ENCODE peak calls at places on chromosomes 3 and 15, in seven cellular contexts. B is HCT116, T is PC-9, O is hepatocyte, H is PC-3, Z is GM12878, J is H1. D is an unnamed sample.

GRCh38 chr3:177283983-177284382 is 86.7 kb upstream of the TBL1XR1 start:
- DNase-seq in Z (no peak), B (no peak), J (no peak), O (no peak), H (no peak), T (peak; percentile 54), D (no peak)

GRCh38 chr15:74525328-74525727 is 15.7 kb upstream of the ARID3B start:
- DNase-seq in Z (no peak), T (no peak), O (no peak), J (no peak), H (peak; percentile 16), B (no peak), D (no peak)

GRCh38 chr3:53796161-53796560 is 50.1 kb downstream of the CHDH start:
- DNase-seq in O (no peak), B (no peak), H (no peak), J (no peak), T (no peak), Z (no peak), D (no peak)

GRCh38 chr3:112605285-112605684 is 35.7 kb downstream of the CCDC80 start:
- DNase-seq in T (no peak), H (peak; percentile 35), J (no peak), O (no peak), B (no peak), Z (no peak), D (no peak)

GRCh38 chr3:64916937-64917336 is 229.1 kb upstream of the ADAMTS9 start:
- DNase-seq in J (no peak), T (no peak), O (no peak), B (no peak), Z (no peak), H (no peak), D (no peak)

GRCh38 chr15:34942363-34942762 is 27.2 kb downstream of the AQR start:
- DNase-seq in T (no peak), Z (no peak), H (no peak), J (no peak), B (no peak), O (no peak), D (no peak)

GRCh38 chr3:185155678-185156077 is 2.8 kb upstream of the C3orf70 start:
- DNase-seq in T (no peak), Z (no peak), B (no peak), O (no peak), J (no peak), H (no peak), D (no peak)

GRCh38 chr15:90362936-90363212 is 10.8 kb downstream of the ZNF774 start:
- DNase-seq in O (peak; percentile 48), Z (no peak), B (no peak), J (no peak), H (peak; percentile 61), T (peak; percentile 71), D (no peak)

GRCh38 chr3:124784686-124785382 is 54.6 kb downstream of the UMPS start:
- DNase-seq in B (no peak), O (no peak), H (no peak), J (no peak), T (no peak), Z (peak; percentile 90), D (no peak)

GRCh38 chr3:171904829-171905228 is 61.7 kb downstream of the TMEM212 start:
- DNase-seq in T (no peak), O (no peak), B (no peak), Z (no peak), J (no peak), H (no peak), D (no peak)

GRCh38 chr3:61702453-61702852 is 141.1 kb downstream of the PTPRG start:
- DNase-seq in O (no peak), J (no peak), B (no peak), H (no peak), Z (no peak), T (no peak), D (no peak)

GRCh38 chr3:47000198-47000815 is 20.8 kb downstream of the NBEAL2 start:
- DNase-seq in H (peak; percentile 67), O (no peak), B (no peak), T (no peak), J (no peak), Z (no peak), D (no peak)

GRCh38 chr3:76138921-76139320 is 353.6 kb upstream of the ZNF717 start:
- DNase-seq in J (no peak), B (no peak), Z (no peak), T (no peak), H (no peak), O (no peak), D (no peak)

GRCh38 chr15:70121656-70122297 is 24.1 kb upstream of the TLE3 start:
- DNase-seq in J (no peak), B (no peak), Z (no peak), H (peak; percentile 71), O (peak; percentile 75), T (no peak), D (no peak)

GRCh38 chr3:55416381-55416821 is 70.7 kb downstream of the WNT5A start:
- DNase-seq in Z (no peak), O (peak; percentile 62), T (peak; percentile 93), H (peak; percentile 94), B (no peak), J (no peak), D (no peak)

GRCh38 chr15:37028609-37029287 is 71.6 kb downstream of the MEIS2 start:
- DNase-seq in H (no peak), O (no peak), J (no peak), Z (no peak), T (no peak), B (no peak), D (peak; percentile 70)

GRCh38 chr3:147943265-147943945 is 534.2 kb downstream of the ZIC1 start:
- DNase-seq in J (no peak), Z (no peak), T (peak; percentile 54), B (peak; percentile 47), O (peak; percentile 29), H (peak; percentile 77), D (no peak)

GRCh38 chr15:32956006-32956405 is 238.2 kb downstream of the GREM1 start:
- DNase-seq in T (no peak), H (peak; percentile 75), B (peak; percentile 33), J (no peak), Z (no peak), O (peak; percentile 51), D (peak; percentile 1)

GRCh38 chr3:53846134-53846850 is at the start of the genes CHDH and IL17RB:
- DNase-seq in B (peak; percentile 38), Z (no peak), O (peak; percentile 87), H (peak; percentile 65), T (no peak), J (no peak), D (no peak)

GRCh38 chr3:84961492-84962255 is 2.9 kb downstream of the CADM2 start:
- DNase-seq in T (no peak), J (peak; percentile 57), H (no peak), O (no peak), Z (no peak), B (no peak), D (no peak)
- TF ChIP-seq EZH2 in T (no peak), J (no peak), H (no peak), O (peak; percentile 26), Z (no peak), B (no peak), D (no peak)

DNA sequence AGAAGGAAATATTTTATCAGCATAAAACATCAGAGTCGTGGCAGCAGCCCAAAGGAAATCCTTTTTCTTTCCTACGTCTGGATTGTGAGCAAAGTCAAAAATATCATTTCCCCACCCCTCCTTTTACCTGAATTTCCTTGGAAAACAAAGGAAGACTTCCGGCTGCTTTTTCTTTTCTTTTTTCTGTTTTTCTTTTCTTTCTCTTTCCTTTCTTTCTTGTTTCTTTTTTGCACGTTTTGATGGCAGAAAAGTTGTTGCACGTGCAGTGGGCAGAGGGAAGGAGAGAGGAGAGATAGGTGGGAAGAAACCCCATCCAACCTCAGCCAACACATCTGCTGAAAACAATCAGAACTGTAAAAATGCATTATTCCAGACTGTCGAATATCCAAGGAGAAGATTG is 544 bp upstream of the MYO1E start:
- DNase-seq in Z (no peak), J (no peak), O (no peak), T (no peak), B (no peak), H (no peak), D (no peak)
- H3K4me3 ChIP-seq in Z (peak overlapping the region; percentile 75), J (peak overlapping the region; percentile 84), O (peak overlapping the region; percentile 34), T (peak overlapping the region; percentile 97), B (peak overlapping the region; percentile 83), H (peak overlapping the region; percentile 89), D (peak overlapping the region; percentile 76)

DNA sequence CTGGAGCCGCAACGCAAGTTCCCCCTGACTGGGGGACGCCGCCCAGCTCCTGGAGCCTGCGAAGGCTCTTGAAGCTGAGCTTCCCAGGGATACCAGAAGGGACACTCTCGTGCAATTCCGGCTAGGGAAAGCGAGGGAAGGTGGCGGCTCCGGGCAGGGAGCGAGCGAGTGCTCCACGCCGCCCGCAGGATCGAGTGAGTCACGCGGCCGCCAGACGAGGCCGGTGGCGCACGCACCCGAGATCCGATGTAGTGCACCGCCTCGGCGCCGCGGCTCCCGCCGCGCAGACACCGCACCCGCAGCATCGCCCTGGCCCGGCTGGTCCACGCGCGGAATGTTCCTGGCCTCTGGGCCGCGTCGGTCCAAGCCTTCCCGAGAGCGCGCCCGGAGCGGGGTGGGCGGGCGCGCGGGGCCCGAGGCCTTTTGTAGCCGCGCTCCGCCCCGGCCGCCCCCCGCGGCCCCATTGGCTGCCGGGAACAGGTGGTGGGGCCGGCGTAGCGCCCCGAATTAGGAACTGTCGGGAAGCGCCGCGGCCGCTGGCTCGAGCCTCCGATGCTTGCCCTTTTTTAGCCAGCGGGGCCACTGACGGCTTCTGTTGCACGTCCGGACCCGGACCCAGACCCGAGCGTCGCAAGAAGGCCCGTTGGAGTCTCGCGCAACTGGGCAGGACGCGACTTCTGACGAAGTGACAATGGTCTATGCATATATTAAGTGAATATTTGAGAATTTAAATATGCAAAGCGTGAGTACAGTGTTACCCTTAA is at the start of gene GATM:
- DNase-seq in J (peak; percentile 77), B (no peak), O (peak; percentile 91), Z (peak; percentile 66), H (peak; percentile 75), T (peak; percentile 58), D (no peak)
- TF ChIP-seq EZH2 in J (no peak), B (no peak), O (no peak), Z (no peak), H (no peak), T (no peak), D (no peak)

GRCh38 chr3:151460774-151461450 is at the start of gene IGSF10:
- DNase-seq in B (no peak), T (no peak), O (peak; percentile 19), Z (no peak), J (peak; percentile 69), H (no peak), D (no peak)

GRCh38 chr3:151459360-151459759 is 1.5 kb downstream of the IGSF10 start:
- DNase-seq in O (no peak), J (no peak), Z (no peak), H (no peak), B (no peak), T (no peak), D (no peak)

GRCh38 chr3:151462278-151462779 is 1.5 kb upstream of the IGSF10 start:
- DNase-seq in T (no peak), O (no peak), H (no peak), Z (no peak), J (no peak), B (no peak), D (no peak)

GRCh38 chr3:151456065-151456464 is 4.8 kb downstream of the IGSF10 start:
- DNase-seq in J (no peak), O (no peak), H (no peak), B (no peak), Z (no peak), T (no peak), D (no peak)

DNA sequence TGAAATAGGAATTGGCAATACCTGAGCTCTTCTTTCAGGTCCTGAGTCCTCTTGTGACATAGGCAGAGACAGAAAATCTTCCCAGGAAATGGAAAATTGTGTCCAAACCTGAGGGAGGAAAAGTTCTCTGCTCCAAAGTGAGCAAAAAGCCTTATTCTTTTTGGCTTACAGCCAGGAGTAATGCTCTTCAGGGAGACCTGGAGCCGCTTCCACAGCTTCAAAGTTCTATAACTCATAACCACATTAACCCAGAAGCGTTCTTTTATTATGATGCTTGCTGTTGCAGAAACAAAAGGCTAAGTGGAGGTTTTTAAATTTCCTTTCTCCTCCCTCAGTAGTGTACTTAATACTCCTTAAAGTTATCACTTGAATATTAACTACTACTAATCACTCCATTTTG is 621 bp downstream of the IGSF10 start:
- DNase-seq in B (no peak), T (no peak), H (peak; percentile 27), J (no peak), O (no peak), Z (no peak), D (peak; percentile 67)
- H3K4me3 ChIP-seq in B (no peak overlapping the region), T (peak overlapping the region; percentile 72), H (peak overlapping the region; percentile 72), J (peak overlapping the region; percentile 66), O (peak overlapping the region; percentile 66), Z (no peak overlapping the region), D (peak overlapping the region; percentile 85)